ENCODE peak calls at places on chromosomes 13 and 19, in eight cellular contexts. M is NT2/D1; L is stimulated activated CD4-positive, alpha-beta T cell treated with anti-CD3 and anti-CD28 coated beads, TNF-alpha, amount 100 ng/mL, for 48 hours; U is ecto neural progenitor cell; Z is iris pigment epithelial cell; J is tibial nerve; C is activated effector memory CD4-positive, alpha-beta T cell treated with anti-CD3 and anti-CD28 coated beads, Interleukin-2, amount 50 U/mL, for 16 hours; V is stimulated activated naive CD8-positive, alpha-beta T cell treated with anti-CD3 and anti-CD28 coated beads, Interleukin-15, Interleukin-2, amounts not matched to agents 100 U/mL and 50 U/mL, for 24 hours. I is an unnamed sample.
A peak's percentile ranks its signal among the peaks of the same experiment; 100 is the strongest.

GRCh38 chr13:99322297-99323103 is 15.3 kb upstream of the GPR183 start:
- DNase-seq in M (no peak), L (peak; percentile 41), U (no peak), Z (peak; percentile 92), J (no peak), C (peak; percentile 76), V (no peak), I (peak; percentile 53)

GRCh38 chr13:43356566-43356965 is 333.2 kb downstream of the DNAJC15 start:
- DNase-seq in M (no peak), L (no peak), U (no peak), Z (peak; percentile 38), J (no peak), C (no peak), V (no peak), I (no peak)

GRCh38 chr19:32200312-32201038 is 144.9 kb upstream of the ZNF507 start:
- DNase-seq in M (no peak), L (no peak), U (no peak), Z (no peak), J (no peak), C (no peak), V (no peak), I (no peak)

GRCh38 chr19:47497821-47498520 is 14.0 kb upstream of the KPTN start:
- DNase-seq in M (no peak), L (no peak), U (no peak), Z (no peak), J (no peak), C (no peak), V (no peak), I (no peak)

GRCh38 chr19:18438331-18439024 is 545 bp upstream of the ISYNA1 start:
- DNase-seq in M (no peak), L (no peak), U (peak; percentile 84), Z (no peak), J (no peak), C (no peak), V (no peak), I (no peak)

GRCh38 chr19:18489627-18490184 is 32.2 kb downstream of the ELL start:
- DNase-seq in M (no peak), L (no peak), U (no peak), Z (no peak), J (no peak), C (no peak), V (no peak), I (no peak)

GRCh38 chr13:29465741-29466293 is 129.7 kb downstream of the SLC7A1 start:
- DNase-seq in M (no peak), L (no peak), U (no peak), Z (peak; percentile 59), J (peak; percentile 30), C (no peak), V (no peak), I (no peak)

GRCh38 chr13:110425444-110425780 is 118.3 kb downstream of the COL4A2 start:
- DNase-seq in M (no peak), L (no peak), U (no peak), Z (peak; percentile 96), J (no peak), C (no peak), V (no peak), I (no peak)

GRCh38 chr13:113422790-113423189 is 30.5 kb downstream of the ADPRHL1 start:
- DNase-seq in M (no peak), L (no peak), U (no peak), Z (no peak), J (no peak), C (no peak), V (no peak), I (no peak)

GRCh38 chr13:30526612-30527217 is 61.0 kb upstream of the HMGB1 start:
- DNase-seq in M (no peak), L (no peak), U (peak; percentile 58), Z (peak; percentile 10), J (no peak), C (no peak), V (no peak), I (no peak)

GRCh38 chr19:29639086-29639485 is 26.2 kb upstream of the PLEKHF1 start:
- DNase-seq in M (no peak), L (no peak), U (no peak), Z (no peak), J (no peak), C (peak; percentile 16), V (no peak), I (no peak)